ENCODE peak calls at places on chromosomes 7 and 10, in four cellular contexts. K is GM12878, A is K562, P is SK-N-SH. S is an unnamed sample.

GRCh38 chr7:2104107-2104710 is 128.5 kb downstream of the MAD1L1 start:
- DNase-seq in K (no peak), A (peak; percentile 96), P (peak; percentile 99), S (peak; percentile 90)

GRCh38 chr7:587769-588168 is 68.1 kb upstream of the PDGFA start:
- DNase-seq in K (no peak), A (no peak), P (no peak), S (no peak)

GRCh38 chr10:102713483-102713813 is 749 bp downstream of the ARL3 start:
- DNase-seq in K (no peak), A (no peak), P (no peak), S (no peak)

GRCh38 chr7:149007146-149007545 is 21.2 kb downstream of the PDIA4 start:
- DNase-seq in K (no peak), A (no peak), P (no peak), S (no peak)

GRCh38 chr10:120460776-120461175 is 3.7 kb downstream of the PLPP4 start:
- DNase-seq in K (no peak), A (peak; percentile 25), P (no peak), S (no peak)

GRCh38 chr10:117163061-117163953 is 25.2 kb upstream of the VAX1 start:
- DNase-seq in K (no peak), A (no peak), P (peak; percentile 79), S (peak; percentile 82)

GRCh38 chr10:18523858-18524257 is 127.5 kb downstream of the NSUN6 start:
- DNase-seq in K (no peak), A (no peak), P (no peak), S (no peak)

GRCh38 chr7:41507686-41508268 is 195.1 kb downstream of the INHBA start:
- DNase-seq in K (no peak), A (no peak), P (no peak), S (no peak)

GRCh38 chr10:24694086-24694485 is 29.6 kb downstream of the ARHGAP21 start:
- DNase-seq in K (no peak), A (no peak), P (no peak), S (no peak)

GRCh38 chr10:70772627-70773026 is 12.6 kb downstream of the TBATA start:
- DNase-seq in K (no peak), A (no peak), P (peak; percentile 10), S (no peak)

GRCh38 chr10:6580279-6581029 is 378 bp upstream of the PRKCQ start:
- DNase-seq in K (no peak), A (peak; percentile 87), P (peak; percentile 94), S (peak; percentile 81)

GRCh38 chr10:62045765-62046521 is 144.4 kb downstream of the ARID5B start:
- DNase-seq in K (no peak), A (no peak), P (no peak), S (no peak)

GRCh38 chr7:144378651-144379050 is 23.4 kb downstream of the ARHGEF5 start:
- DNase-seq in K (no peak), A (peak; percentile 18), P (no peak), S (no peak)

GRCh38 chr10:33335800-33336605 is 1.5 kb upstream of the NRP1 start:
- DNase-seq in K (no peak), A (no peak), P (peak; percentile 70), S (peak; percentile 36)

GRCh38 chr10:3172446-3173172 is at the start of gene PITRM1:
- DNase-seq in K (peak; percentile 95), A (peak; percentile 99), P (peak; percentile 97), S (peak; percentile 99)

GRCh38 chr7:70563960-70564359 is 568.0 kb upstream of the GALNT17 start:
- DNase-seq in K (no peak), A (no peak), P (no peak), S (no peak)

GRCh38 chr7:70568674-70569334 is 563.1 kb upstream of the GALNT17 start:
- DNase-seq in K (no peak), A (peak; percentile 71), P (no peak), S (no peak)

GRCh38 chr7:70569335-70569819 is 562.6 kb upstream of the GALNT17 start:
- DNase-seq in K (peak; percentile 12), A (peak; percentile 81), P (no peak), S (no peak)

GRCh38 chr7:70565723-70566122 is 566.2 kb upstream of the GALNT17 start:
- DNase-seq in K (no peak), A (no peak), P (no peak), S (no peak)

DNA sequence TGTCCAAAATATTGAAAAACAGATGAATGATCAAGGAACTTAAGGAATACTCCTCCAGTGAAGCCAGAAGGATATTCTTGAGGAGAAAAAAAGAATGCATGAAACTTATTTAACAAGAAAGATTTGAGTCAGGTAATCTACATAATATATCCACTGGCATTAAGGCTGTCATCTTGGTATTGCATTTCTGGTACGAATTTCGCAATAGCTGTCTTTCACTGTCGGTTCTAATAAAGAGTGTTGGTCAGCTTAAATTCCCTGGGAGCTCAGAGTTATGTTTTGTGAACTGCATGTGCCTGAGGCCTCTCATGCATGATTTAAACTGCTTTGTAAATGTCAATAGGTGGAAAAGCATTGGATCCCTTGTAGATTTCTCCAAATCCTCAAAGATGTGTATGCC is 565.3 kb upstream of the GALNT17 start:
- DNase-seq in K (no peak), A (no peak), P (no peak), S (no peak)
- TF ChIP-seq USF1 in K (no peak), A (no peak), P (no peak), S (no peak)

DNA sequence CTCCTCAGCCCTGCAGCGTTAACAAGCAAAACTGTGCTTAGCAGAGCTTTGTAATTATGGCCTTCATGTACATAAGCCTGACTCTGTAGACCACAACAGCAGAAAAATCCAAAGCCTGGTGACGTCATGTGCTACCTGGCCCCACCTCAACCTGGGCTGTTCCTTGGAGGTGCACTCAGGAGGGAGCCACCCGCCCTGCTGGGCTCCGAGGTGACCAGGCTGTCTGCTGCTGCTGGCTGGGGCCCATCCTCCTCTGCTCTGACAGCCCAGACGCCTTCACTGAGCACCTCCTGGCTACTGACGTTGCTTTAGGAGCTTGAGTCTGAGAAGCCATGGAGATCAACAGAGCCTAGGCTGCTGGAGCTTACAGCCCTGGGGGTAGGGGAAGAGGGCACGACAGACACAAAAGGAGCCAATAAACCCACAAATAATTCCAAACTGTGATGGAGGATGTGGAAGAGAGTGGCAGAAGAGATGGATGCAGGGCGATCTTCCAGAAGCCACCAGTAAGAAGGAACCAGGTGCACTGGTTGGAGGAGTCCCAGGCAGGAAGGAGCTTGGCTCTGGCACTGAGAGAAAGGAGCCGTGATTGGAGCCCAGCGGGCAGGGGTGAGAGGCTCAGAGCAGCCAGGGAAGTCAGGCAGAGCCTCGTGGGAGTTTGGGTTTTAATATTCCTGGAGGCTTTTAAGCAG is 1.8 kb upstream of the PTPRE start:
- DNase-seq in K (no peak), A (no peak), P (no peak), S (no peak)
- TF ChIP-seq USF1 in K (no peak), A (no peak), P (no peak), S (no peak)

GRCh38 chr7:11237742-11238141 is 264.1 kb downstream of the PHF14 start:
- DNase-seq in K (no peak), A (no peak), P (no peak), S (no peak)
- TF ChIP-seq USF1 in K (no peak), A (no peak), P (no peak), S (no peak)

GRCh38 chr10:72276421-72277339 is 3.0 kb downstream of the DDIT4 start:
- DNase-seq in K (no peak), A (peak; percentile 75), P (no peak), S (no peak)
- TF ChIP-seq USF1 in K (no peak), A (peak; percentile 81), P (no peak), S (peak; percentile 50)

GRCh38 chr7:51139796-51140195 is 176.8 kb downstream of the COBL start:
- DNase-seq in K (no peak), A (no peak), P (no peak), S (no peak)
- TF ChIP-seq USF1 in K (no peak), A (no peak), P (no peak), S (no peak)

DNA sequence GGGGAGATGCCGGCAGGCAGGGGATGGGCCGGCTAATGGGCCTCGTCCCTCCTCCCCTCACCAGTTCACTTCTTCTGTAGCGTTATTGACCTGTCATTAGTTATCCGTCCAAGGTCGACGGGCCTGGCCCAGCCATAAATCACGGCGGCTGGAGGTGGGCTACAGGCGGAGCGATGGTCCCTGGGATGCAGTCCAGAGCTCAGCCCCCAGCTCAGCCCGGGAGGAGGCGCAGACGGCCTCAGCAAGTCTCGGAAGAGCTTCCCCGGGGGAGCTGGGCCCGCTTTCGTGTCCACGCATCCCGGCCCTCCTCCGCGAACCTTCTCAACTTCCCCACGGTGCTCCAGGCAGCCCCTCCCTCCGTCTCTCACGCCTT is 18.6 kb downstream of the POLL start:
- DNase-seq in K (no peak), A (no peak), P (peak; percentile 60), S (peak; percentile 36)
- TF ChIP-seq USF1 in K (no peak), A (no peak), P (no peak), S (no peak)